ENCODE peak calls at places on chromosomes 16 and 17, in four cellular contexts. O, F, C and M are unnamed samples.

GRCh38 chr17:18026408-18026776 is 12.6 kb downstream of the ATPAF2 start:
- DNase-seq in O (peak; percentile 53), F (peak; percentile 93), C (peak; percentile 86), M (no peak)

GRCh38 chr17:8019665-8020064 is 17.2 kb downstream of the GUCY2D start:
- DNase-seq in O (no peak), F (no peak), C (no peak), M (peak; percentile 9)

GRCh38 chr16:71637398-71637797 is 11.4 kb downstream of the MARVELD3 start:
- DNase-seq in O (no peak), F (peak; percentile 49), C (peak; percentile 64), M (no peak)

GRCh38 chr17:8954339-8954738 is 11.2 kb downstream of the PIK3R5 start:
- DNase-seq in O (no peak), F (no peak), C (no peak), M (no peak)

GRCh38 chr17:81522491-81523125 is 5.6 kb upstream of the FSCN2 start:
- DNase-seq in O (no peak), F (no peak), C (no peak), M (no peak)

GRCh38 chr17:8155341-8156173 is 3.4 kb upstream of the PER1 start:
- DNase-seq in O (no peak), F (no peak), C (no peak), M (no peak)

GRCh38 chr17:67427410-67427809 is 50.3 kb downstream of the PITPNC1 start:
- DNase-seq in O (no peak), F (no peak), C (no peak), M (no peak)

GRCh38 chr17:27547301-27547683 is 83.7 kb upstream of the LGALS9 start:
- DNase-seq in O (no peak), F (no peak), C (no peak), M (no peak)

GRCh38 chr17:10226930-10227695 is 28.7 kb upstream of the GAS7 start:
- DNase-seq in O (no peak), F (no peak), C (no peak), M (peak; percentile 54)

GRCh38 chr17:4733073-4733531 is 1.9 kb downstream of the MED11 start:
- DNase-seq in O (no peak), F (no peak), C (no peak), M (no peak)

GRCh38 chr17:35449371-35449931 is 885 bp upstream of the SLFN13 start:
- DNase-seq in O (no peak), F (no peak), C (no peak), M (no peak)

GRCh38 chr17:77308768-77309726 is 168.3 kb downstream of the SEC14L1 start:
- DNase-seq in O (no peak), F (peak; percentile 82), C (peak; percentile 89), M (no peak)

GRCh38 chr16:11688520-11688886 is 20.2 kb downstream of the SNN start:
- DNase-seq in O (no peak), F (no peak), C (no peak), M (no peak)

GRCh38 chr16:57960826-57961472 is 10.0 kb downstream of the CNGB1 start:
- DNase-seq in O (no peak), F (no peak), C (no peak), M (no peak)

GRCh38 chr16:9602201-9602600 is 510.8 kb downstream of the HAPSTR1 start:
- DNase-seq in O (no peak), F (no peak), C (no peak), M (no peak)

GRCh38 chr17:70687421-70687820 is 518.1 kb downstream of the KCNJ2 start:
- DNase-seq in O (no peak), F (no peak), C (no peak), M (no peak)

GRCh38 chr17:48952904-48953303 is 8.3 kb upstream of the SNF8 start:
- DNase-seq in O (no peak), F (no peak), C (no peak), M (no peak)

GRCh38 chr17:44828919-44829557 is 1.0 kb downstream of the GJC1 start:
- DNase-seq in O (no peak), F (no peak), C (peak; percentile 25), M (no peak)

GRCh38 chr16:23368469-23368868 is 66.4 kb downstream of the SCNN1B start:
- DNase-seq in O (no peak), F (no peak), C (no peak), M (no peak)

GRCh38 chr16:28101533-28101890 is 38.0 kb upstream of the GSG1L start:
- DNase-seq in O (no peak), F (no peak), C (no peak), M (no peak)

GRCh38 chr17:17742133-17742621 is 60.9 kb downstream of the RAI1 start:
- DNase-seq in O (no peak), F (peak; percentile 38), C (peak; percentile 61), M (no peak)

GRCh38 chr17:65455972-65456343 is 105.5 kb downstream of the AXIN2 start:
- DNase-seq in O (no peak), F (no peak), C (peak; percentile 17), M (no peak)

GRCh38 chr17:50123649-50124349 is 6.2 kb downstream of the SAMD14 start:
- DNase-seq in O (no peak), F (no peak), C (no peak), M (no peak)

GRCh38 chr17:17321356-17322025 is 18.3 kb downstream of the NT5M start:
- DNase-seq in O (no peak), F (no peak), C (no peak), M (no peak)

GRCh38 chr17:50661795-50662391 is 27.2 kb downstream of the ABCC3 start:
- DNase-seq in O (peak; percentile 82), F (peak; percentile 88), C (peak; percentile 91), M (peak; percentile 86)

GRCh38 chr17:50950002-50950877 is 84.1 kb upstream of the TOB1 start:
- DNase-seq in O (peak; percentile 62), F (peak; percentile 95), C (peak; percentile 90), M (peak; percentile 89)

GRCh38 chr17:10316986-10317834 is 55.6 kb downstream of the MYH13 start:
- DNase-seq in O (peak; percentile 59), F (peak; percentile 65), C (peak; percentile 32), M (no peak)

GRCh38 chr16:74304164-74304834 is 7.7 kb downstream of the PSMD7 start:
- DNase-seq in O (no peak), F (no peak), C (no peak), M (no peak)

GRCh38 chr17:77363821-77364361 is 223.1 kb downstream of the SEC14L1 start:
- DNase-seq in O (no peak), F (no peak), C (no peak), M (peak; percentile 64)

DNA sequence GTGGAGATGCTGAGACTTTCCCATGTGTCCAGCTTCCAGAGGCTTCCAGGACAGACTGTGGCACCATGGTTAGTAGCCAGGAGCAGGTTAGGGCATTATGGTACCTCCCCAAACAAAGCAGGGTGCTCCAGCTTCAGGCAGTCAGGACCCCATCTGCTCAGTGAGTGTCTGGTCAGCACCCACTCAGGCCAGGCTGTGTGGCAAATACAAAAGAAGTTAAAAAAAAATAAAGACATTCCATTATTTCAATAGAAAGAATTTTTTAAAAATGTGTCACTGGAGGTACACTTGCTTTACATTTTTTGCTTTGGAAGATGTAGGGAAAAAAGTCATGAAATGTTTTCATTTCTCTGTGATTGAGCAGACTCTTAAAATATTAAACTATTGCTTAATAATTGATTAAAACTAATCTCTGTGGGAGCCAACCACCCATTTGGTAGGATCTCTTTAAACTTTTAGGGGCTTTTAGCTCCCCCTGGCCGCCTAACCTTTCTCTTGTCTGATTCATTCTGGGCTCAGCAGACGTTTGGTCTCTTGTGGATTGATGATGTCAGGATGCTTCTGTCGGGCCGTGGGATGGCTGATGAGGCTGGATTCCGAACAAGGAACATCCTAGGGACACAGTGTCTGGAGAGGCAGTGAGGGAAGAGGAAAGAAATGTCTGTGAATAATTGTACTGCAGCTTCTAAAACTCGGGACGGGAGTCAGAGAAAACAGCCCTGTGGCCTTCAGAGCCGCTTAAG is 28.4 kb upstream of the NPTX1 start:
- DNase-seq in O (no peak), F (peak; percentile 61), C (peak; percentile 75), M (no peak)
- TF ChIP-seq CTCF in O (no peak), F (peak; percentile 41), C (peak; percentile 9), M (no peak)

GRCh38 chr17:6429266-6429665 is 5.7 kb downstream of the AIPL1 start:
- DNase-seq in O (no peak), F (no peak), C (no peak), M (no peak)

GRCh38 chr17:6425407-6425806 is 9.5 kb downstream of the AIPL1 start:
- DNase-seq in O (no peak), F (no peak), C (no peak), M (no peak)

GRCh38 chr17:6428207-6428965 is 6.5 kb downstream of the AIPL1 start:
- DNase-seq in O (no peak), F (no peak), C (no peak), M (no peak)

GRCh38 chr17:6426356-6427101 is 8.4 kb downstream of the AIPL1 start:
- DNase-seq in O (no peak), F (no peak), C (no peak), M (no peak)

GRCh38 chr17:6427284-6427781 is 7.6 kb downstream of the AIPL1 start:
- DNase-seq in O (no peak), F (peak; percentile 2), C (peak; percentile 42), M (no peak)
- TF ChIP-seq CTCF in O (no peak), F (peak; percentile 44), C (peak; percentile 16), M (no peak)

DNA sequence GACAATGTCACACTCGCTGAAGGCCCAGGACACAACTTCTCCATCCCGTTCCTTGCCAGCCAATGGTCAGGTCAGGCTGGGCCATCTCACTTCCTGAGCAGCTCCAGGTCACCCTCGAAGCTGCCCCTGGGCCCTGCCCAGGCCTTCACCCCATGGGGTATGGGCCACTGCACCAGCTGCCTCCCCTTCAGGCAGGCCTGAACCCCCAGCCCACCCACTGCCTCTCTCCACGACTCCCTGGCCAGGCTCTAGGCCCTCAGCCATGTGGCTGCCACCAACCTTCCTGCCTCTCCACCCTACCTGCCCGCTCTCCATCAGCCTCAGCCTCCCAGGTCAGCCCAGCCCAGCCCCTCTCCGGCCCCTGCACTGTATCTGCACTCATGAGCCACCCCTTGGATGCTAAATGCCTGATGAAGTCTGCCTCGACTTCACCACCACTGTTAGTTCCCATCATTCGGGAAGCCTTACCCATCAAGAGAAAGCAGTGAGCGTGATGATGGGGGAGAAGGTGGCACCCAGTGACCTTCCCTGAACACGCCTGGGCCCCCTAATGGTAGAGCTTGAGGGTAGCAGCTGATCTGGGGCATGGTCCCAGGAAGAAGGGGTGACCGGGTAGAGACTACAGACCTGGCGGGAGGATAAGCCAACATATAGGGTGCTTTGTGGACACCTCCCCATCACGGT is 30.9 kb upstream of the C16orf95 start:
- DNase-seq in O (no peak), F (no peak), C (no peak), M (no peak)
- TF ChIP-seq CTCF in O (no peak), F (peak; percentile 27), C (no peak), M (peak; percentile 26)

DNA sequence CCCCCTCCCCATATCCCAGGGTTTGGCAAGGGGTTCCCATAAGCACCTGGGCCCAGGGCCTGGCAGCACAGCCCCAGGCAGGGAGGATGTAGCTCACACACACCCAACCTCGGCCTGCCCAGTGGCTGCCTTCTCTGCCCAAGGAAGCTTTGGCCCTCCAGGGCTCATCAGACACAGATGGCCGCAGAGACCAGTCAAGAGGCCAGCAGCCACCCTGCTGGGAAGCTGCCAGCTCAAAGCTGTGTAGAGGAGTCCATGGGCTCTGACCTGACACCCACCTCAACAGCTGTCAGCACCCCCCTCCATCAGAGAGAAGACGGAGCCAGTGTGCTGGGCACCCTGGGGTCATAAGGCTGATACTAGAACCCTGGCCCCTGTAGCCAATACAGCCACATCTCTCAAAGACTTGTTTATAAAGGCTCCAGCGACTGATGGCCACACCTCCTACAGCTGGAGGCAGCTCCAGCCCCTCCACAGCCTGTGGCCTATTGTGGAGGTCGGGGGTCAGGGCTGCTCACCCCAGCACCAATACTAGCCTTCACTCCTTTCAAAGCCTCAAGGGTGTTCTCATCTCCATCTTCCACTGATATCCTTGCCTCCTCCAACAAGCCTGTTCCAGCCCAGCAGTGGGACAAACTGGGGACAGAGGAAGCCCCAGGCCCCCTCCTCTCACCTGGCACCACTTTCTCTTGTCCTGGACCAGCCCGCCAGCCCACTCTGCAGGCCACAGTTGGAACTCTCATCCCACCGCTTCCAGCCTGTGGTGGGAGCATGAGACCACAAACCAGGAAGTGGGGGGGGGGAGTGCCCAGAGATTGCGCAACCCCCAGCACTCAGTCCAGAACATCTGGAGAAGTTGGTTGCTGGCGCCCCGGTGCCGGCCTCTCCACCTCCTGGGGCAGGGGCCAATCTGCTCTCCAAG is 2.2 kb upstream of the MPG start:
- DNase-seq in O (no peak), F (peak; percentile 49), C (peak; percentile 93), M (no peak)
- TF ChIP-seq CTCF in O (peak; percentile 43), F (peak; percentile 62), C (peak; percentile 50), M (no peak)